ENCODE peak calls at places on chromosomes 3 and 15, in five cellular contexts. One of them, this sample, is unnamed.
A peak's percentile ranks its signal among the peaks of the same experiment; 100 is the strongest.

GRCh38 chr15:39774688-39775267 is 7.9 kb downstream of the FSIP1 start:
- DNase-seq in NCI-H2107: no peak
- DNase-seq in NCI-H774: no peak
- DNase-seq in NCI-H146: no peak
- DNase-seq in A172: no peak
- DNase-seq in this sample: no peak

GRCh38 chr3:160372780-160373179 is 26.2 kb downstream of the IFT80 start:
- DNase-seq in NCI-H774: no peak
- DNase-seq in A172: no peak
- DNase-seq in NCI-H2107: no peak
- DNase-seq in NCI-H146: no peak
- DNase-seq in this sample: no peak

GRCh38 chr3:37660782-37661181 is 200.9 kb upstream of the CTDSPL start:
- DNase-seq in NCI-H146: no peak
- DNase-seq in NCI-H774: no peak
- DNase-seq in A172: no peak
- DNase-seq in NCI-H2107: no peak
- DNase-seq in this sample: no peak

GRCh38 chr3:52879090-52879489 is 18.3 kb downstream of the STIMATE start:
- DNase-seq in NCI-H774: no peak
- DNase-seq in A172: no peak
- DNase-seq in NCI-H146: no peak
- DNase-seq in NCI-H2107: no peak
- DNase-seq in this sample: no peak

GRCh38 chr15:95825672-95826387 is 504.7 kb upstream of the NR2F2 start:
- DNase-seq in NCI-H774: no peak
- DNase-seq in NCI-H146: no peak
- DNase-seq in A172: no peak
- DNase-seq in NCI-H2107: no peak
- DNase-seq in this sample: peak; percentile 37

GRCh38 chr15:73886717-73887345 is 13.5 kb downstream of the TBC1D21 start:
- DNase-seq in NCI-H146: no peak
- DNase-seq in A172: no peak
- DNase-seq in NCI-H2107: no peak
- DNase-seq in NCI-H774: no peak
- DNase-seq in this sample: no peak

GRCh38 chr3:190491533-190492054 is 22.3 kb upstream of the IL1RAP start:
- DNase-seq in NCI-H146: no peak
- DNase-seq in A172: peak; percentile 59
- DNase-seq in NCI-H2107: no peak
- DNase-seq in NCI-H774: no peak
- DNase-seq in this sample: no peak

GRCh38 chr3:134251731-134252391 is 1.2 kb upstream of the RYK start:
- DNase-seq in A172: no peak
- DNase-seq in NCI-H774: no peak
- DNase-seq in NCI-H146: no peak
- DNase-seq in NCI-H2107: no peak
- DNase-seq in this sample: no peak

GRCh38 chr3:9280477-9281219 is 31.2 kb upstream of the SRGAP3 start:
- DNase-seq in NCI-H2107: no peak
- DNase-seq in NCI-H774: peak; percentile 26
- DNase-seq in A172: no peak
- DNase-seq in NCI-H146: peak; percentile 22
- DNase-seq in this sample: no peak

GRCh38 chr3:54349231-54349647 is 226.9 kb downstream of the CACNA2D3 start:
- DNase-seq in A172: peak; percentile 84
- DNase-seq in NCI-H146: no peak
- DNase-seq in NCI-H2107: no peak
- DNase-seq in NCI-H774: no peak
- DNase-seq in this sample: no peak

GRCh38 chr3:134067311-134068161 is 37.8 kb upstream of the SLCO2A1 start:
- DNase-seq in NCI-H774: no peak
- DNase-seq in A172: no peak
- DNase-seq in NCI-H2107: no peak
- DNase-seq in NCI-H146: no peak
- DNase-seq in this sample: no peak

GRCh38 chr3:11545186-11545851 is 98.4 kb downstream of the VGLL4 start:
- DNase-seq in NCI-H146: no peak
- DNase-seq in NCI-H2107: no peak
- DNase-seq in NCI-H774: no peak
- DNase-seq in A172: no peak
- DNase-seq in this sample: no peak

GRCh38 chr3:177810162-177810623 is 612.9 kb upstream of the TBL1XR1 start:
- DNase-seq in NCI-H774: no peak
- DNase-seq in NCI-H2107: no peak
- DNase-seq in A172: peak; percentile 78
- DNase-seq in NCI-H146: no peak
- DNase-seq in this sample: no peak

GRCh38 chr3:62142280-62142679 is 231.1 kb downstream of the FEZF2 start:
- DNase-seq in NCI-H146: no peak
- DNase-seq in NCI-H2107: no peak
- DNase-seq in A172: no peak
- DNase-seq in NCI-H774: no peak
- DNase-seq in this sample: no peak

GRCh38 chr15:40846846-40847224 is 3.0 kb downstream of the SPINT1 start:
- DNase-seq in NCI-H146: no peak
- DNase-seq in NCI-H2107: no peak
- DNase-seq in A172: no peak
- DNase-seq in NCI-H774: no peak
- DNase-seq in this sample: no peak

GRCh38 chr3:127644641-127645040 is 15.7 kb downstream of the PODXL2 start:
- DNase-seq in A172: no peak
- DNase-seq in NCI-H2107: no peak
- DNase-seq in NCI-H146: no peak
- DNase-seq in NCI-H774: no peak
- DNase-seq in this sample: no peak

GRCh38 chr3:135197246-135197645 is 402.2 kb downstream of the EPHB1 start:
- DNase-seq in NCI-H146: no peak
- DNase-seq in NCI-H774: no peak
- DNase-seq in NCI-H2107: no peak
- DNase-seq in A172: no peak
- DNase-seq in this sample: no peak

GRCh38 chr15:44710236-44711088 is 661 bp downstream of the PATL2 start:
- DNase-seq in NCI-H146: no peak
- DNase-seq in NCI-H2107: no peak
- DNase-seq in A172: peak; percentile 47
- DNase-seq in NCI-H774: no peak
- DNase-seq in this sample: no peak

GRCh38 chr15:99956820-99957641 is 223.8 kb upstream of the LYSMD4 start:
- DNase-seq in NCI-H2107: no peak
- DNase-seq in NCI-H774: no peak
- DNase-seq in A172: no peak
- DNase-seq in NCI-H146: no peak
- DNase-seq in this sample: no peak

GRCh38 chr3:10817506-10817905 is 1.5 kb downstream of the SLC6A11 start:
- DNase-seq in NCI-H2107: no peak
- DNase-seq in A172: no peak
- DNase-seq in NCI-H146: no peak
- DNase-seq in NCI-H774: no peak
- DNase-seq in this sample: no peak

GRCh38 chr3:136994772-136995516 is 37.2 kb downstream of the IL20RB start:
- DNase-seq in NCI-H774: peak; percentile 63
- DNase-seq in A172: peak; percentile 16
- DNase-seq in NCI-H146: no peak
- DNase-seq in NCI-H2107: no peak
- DNase-seq in this sample: no peak

GRCh38 chr15:84081391-84082168 is 154.0 kb upstream of the GOLGA6L4 start:
- DNase-seq in NCI-H146: no peak
- DNase-seq in NCI-H774: no peak
- DNase-seq in A172: peak; percentile 68
- DNase-seq in NCI-H2107: no peak
- DNase-seq in this sample: no peak

GRCh38 chr3:147361671-147362420 is 44.5 kb downstream of the ZIC4 start:
- DNase-seq in NCI-H146: peak; percentile 92
- DNase-seq in NCI-H2107: peak; percentile 48
- DNase-seq in NCI-H774: peak; percentile 24
- DNase-seq in A172: peak; percentile 56
- DNase-seq in this sample: no peak

GRCh38 chr3:195033531-195034091 is 237.3 kb downstream of the XXYLT1 start:
- DNase-seq in A172: peak; percentile 61
- DNase-seq in NCI-H2107: no peak
- DNase-seq in NCI-H774: peak; percentile 63
- DNase-seq in NCI-H146: peak; percentile 93
- DNase-seq in this sample: no peak

GRCh38 chr15:48395532-48396011 is 64.3 kb downstream of the DUT start:
- DNase-seq in NCI-H2107: no peak
- DNase-seq in NCI-H774: no peak
- DNase-seq in NCI-H146: no peak
- DNase-seq in A172: peak; percentile 88
- DNase-seq in this sample: no peak

GRCh38 chr3:159783780-159784747 is 204.6 kb upstream of the IL12A start:
- DNase-seq in A172: no peak
- DNase-seq in NCI-H146: no peak
- DNase-seq in NCI-H2107: no peak
- DNase-seq in NCI-H774: no peak
- DNase-seq in this sample: no peak

GRCh38 chr15:53114960-53115359 is 324.8 kb upstream of the ONECUT1 start:
- DNase-seq in A172: no peak
- DNase-seq in NCI-H146: no peak
- DNase-seq in NCI-H774: no peak
- DNase-seq in NCI-H2107: no peak
- DNase-seq in this sample: no peak

GRCh38 chr3:193777524-193777923 is 184.5 kb downstream of the OPA1 start:
- DNase-seq in A172: no peak
- DNase-seq in NCI-H146: no peak
- DNase-seq in NCI-H774: no peak
- DNase-seq in NCI-H2107: no peak
- DNase-seq in this sample: no peak

GRCh38 chr3:127688416-127689265 is 15.9 kb downstream of the ABTB1 start:
- DNase-seq in NCI-H2107: no peak
- DNase-seq in NCI-H146: peak; percentile 88
- DNase-seq in NCI-H774: no peak
- DNase-seq in A172: peak; percentile 68
- DNase-seq in this sample: no peak

This sample was measured in NCI-H510A.